ENCODE peak calls at places on chromosome 9, in ten cellular contexts. X is heart left ventricle, J is A549, D is GM12878, Z is HepG2, Y is upper lobe of left lung, L is HCT116, I is gastrocnemius medialis, O is K562, M is body of pancreas. B is an unnamed sample.

GRCh38 chr9:109117856-109118801 is 1.6 kb downstream of the TMEM245 start:
- ATAC-seq in X (peak; percentile 20), J (peak; percentile 52), D (peak; percentile 3), Z (peak; percentile 7), Y (no peak), L (no peak), I (peak; percentile 32), O (peak; percentile 54), M (peak; percentile 16), B (no peak)

GRCh38 chr9:347667-348292 is 133.1 kb downstream of the DOCK8 start:
- ATAC-seq in X (peak; percentile 59), J (peak; percentile 87), D (no peak), Z (peak; percentile 79), Y (peak; percentile 63), L (peak; percentile 85), I (peak; percentile 72), O (peak; percentile 78), M (peak; percentile 63), B (peak; percentile 65)

GRCh38 chr9:73204910-73205309 is 53.2 kb downstream of the ANXA1 start:
- ATAC-seq in X (no peak), J (no peak), D (no peak), Z (no peak), Y (no peak), L (no peak), I (no peak), O (no peak), M (no peak), B (no peak)

GRCh38 chr9:71295928-71296327 is 174.5 kb upstream of the TRPM3 start:
- ATAC-seq in X (no peak), J (no peak), D (no peak), Z (no peak), Y (no peak), L (no peak), I (no peak), O (no peak), M (no peak), B (no peak)

GRCh38 chr9:121107041-121107440 is 32.3 kb downstream of the CNTRL start:
- ATAC-seq in X (no peak), J (peak; percentile 82), D (peak; percentile 79), Z (peak; percentile 62), Y (no peak), L (peak; percentile 89), I (no peak), O (peak; percentile 92), M (no peak), B (no peak)

GRCh38 chr9:92071634-92072033 is 43.6 kb downstream of the SPTLC1 start:
- ATAC-seq in X (no peak), J (no peak), D (no peak), Z (no peak), Y (no peak), L (no peak), I (no peak), O (no peak), M (no peak), B (no peak)

GRCh38 chr9:134025606-134026541 is 593 bp downstream of the BRD3OS start:
- ATAC-seq in X (peak; percentile 9), J (peak; percentile 53), D (peak; percentile 70), Z (peak; percentile 69), Y (peak; percentile 12), L (peak; percentile 22), I (no peak), O (peak; percentile 61), M (peak; percentile 5), B (peak; percentile 6)

GRCh38 chr9:137556069-137556838 is 4.6 kb downstream of the MRPL41 start:
- ATAC-seq in X (peak; percentile 21), J (no peak), D (no peak), Z (no peak), Y (no peak), L (no peak), I (no peak), O (no peak), M (no peak), B (no peak)

DNA sequence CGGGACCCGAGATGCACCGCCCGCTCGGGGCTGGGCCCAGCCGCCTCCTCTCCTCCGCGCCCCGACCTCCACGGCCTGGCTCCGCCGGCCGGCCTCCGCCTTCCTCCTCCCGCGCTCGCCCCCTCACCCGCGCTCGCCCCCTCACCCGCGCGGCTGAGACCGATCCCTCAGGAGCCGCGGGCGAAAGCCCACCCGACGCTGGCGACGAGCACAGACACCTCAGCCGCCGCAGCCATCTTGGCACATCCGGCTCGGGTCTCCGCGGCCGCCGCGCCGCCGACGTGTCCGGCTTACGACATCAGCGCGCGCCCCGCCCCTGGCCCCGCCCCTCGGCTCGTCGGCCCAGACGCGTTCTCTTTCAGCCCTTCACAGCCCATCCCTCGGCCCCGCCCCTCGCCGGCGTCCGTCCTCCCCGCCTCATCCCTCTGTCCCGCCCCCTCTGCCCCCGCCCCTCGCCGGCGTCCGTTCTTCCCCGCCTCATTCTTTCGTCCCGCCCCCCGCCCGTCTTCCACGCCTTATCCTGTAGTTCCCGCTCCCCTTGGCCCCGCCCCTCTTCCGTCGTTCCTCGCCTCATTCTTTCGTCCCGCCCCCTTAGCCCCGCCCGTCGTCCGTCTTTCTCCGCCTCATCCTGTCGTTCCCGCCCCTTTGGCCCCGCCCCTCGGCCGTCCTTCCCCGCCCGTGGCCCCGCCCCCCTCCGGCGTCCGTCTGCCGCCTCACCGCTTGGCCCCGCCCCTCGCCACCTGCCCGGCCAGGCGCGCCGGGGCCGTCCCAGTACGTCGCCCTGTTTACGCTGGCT is at the start of gene SEC16A:
- ATAC-seq in X (peak; percentile 83), J (peak; percentile 62), D (peak; percentile 79), Z (peak; percentile 43), Y (peak; percentile 91), L (peak; percentile 67), I (peak; percentile 87), O (peak; percentile 83), M (peak; percentile 81), B (peak; percentile 83)
- TF ChIP-seq POLR2A in X (peak; percentile 82), J (peak; percentile 88), D (peak; percentile 97), Z (peak; percentile 82), Y (peak; percentile 93), L (no peak), I (peak; percentile 94), O (peak; percentile 83), M (peak; percentile 93), B (peak; percentile 94)

DNA sequence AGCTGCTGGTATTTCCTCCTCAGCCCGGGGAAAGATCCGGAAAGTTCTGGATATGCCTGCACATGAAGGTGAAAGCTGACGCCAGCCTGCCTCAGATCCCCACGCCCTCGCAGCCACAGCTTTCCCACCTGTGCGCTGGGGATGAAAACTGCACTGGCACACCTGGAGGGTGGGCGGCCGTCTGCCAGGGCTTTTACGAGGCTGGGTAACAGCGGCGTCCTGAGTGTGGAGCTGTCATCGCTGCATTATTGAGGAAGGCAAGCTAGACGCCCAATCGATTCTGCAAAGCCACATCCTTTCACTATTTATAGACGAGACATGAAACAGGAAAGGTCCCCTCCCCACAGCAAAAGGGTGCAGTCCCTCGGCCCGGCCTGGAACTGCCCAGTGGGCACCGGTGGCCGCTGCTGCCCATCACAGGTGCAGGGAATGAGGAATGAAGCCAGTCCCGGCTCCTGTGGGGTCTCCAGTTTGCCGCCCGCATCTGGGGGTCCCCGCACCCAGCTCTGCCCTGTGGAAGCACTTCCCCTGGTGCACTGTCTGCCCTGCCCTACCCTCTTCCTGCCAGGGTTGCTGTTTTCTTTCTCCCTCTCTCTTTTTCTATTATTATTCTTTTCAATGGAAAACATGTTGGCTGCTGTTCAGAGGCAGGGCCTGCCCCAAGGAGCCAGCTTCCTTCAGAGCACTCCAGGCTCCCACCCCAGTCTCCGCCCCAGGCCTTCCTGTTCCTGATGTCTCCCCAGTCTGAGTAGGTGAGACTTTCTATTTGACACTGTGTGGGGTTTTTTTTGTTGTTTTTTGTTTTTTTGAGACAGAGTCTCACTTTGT is 7.0 kb downstream of the NOTCH1 start:
- ATAC-seq in X (peak; percentile 55), J (no peak), D (peak; percentile 76), Z (no peak), Y (peak; percentile 34), L (no peak), I (peak; percentile 32), O (no peak), M (no peak), B (peak; percentile 40)
- TF ChIP-seq POLR2A in X (no peak), J (no peak), D (peak; percentile 19), Z (no peak), Y (no peak), L (no peak), I (no peak), O (no peak), M (no peak), B (no peak)

GRCh38 chr9:129465834-129466535 is 154.9 kb downstream of the C9orf50 start:
- ATAC-seq in X (no peak), J (no peak), D (no peak), Z (no peak), Y (no peak), L (peak; percentile 7), I (no peak), O (no peak), M (no peak), B (no peak)

GRCh38 chr9:129464972-129465833 is 155.7 kb downstream of the C9orf50 start:
- ATAC-seq in X (no peak), J (no peak), D (no peak), Z (no peak), Y (peak; percentile 9), L (peak; percentile 40), I (no peak), O (no peak), M (no peak), B (no peak)

GRCh38 chr9:129462360-129462759 is 158.5 kb downstream of the C9orf50 start:
- ATAC-seq in X (no peak), J (no peak), D (no peak), Z (no peak), Y (no peak), L (no peak), I (no peak), O (no peak), M (no peak), B (no peak)

GRCh38 chr9:129460323-129461261 is 160.3 kb downstream of the C9orf50 start:
- ATAC-seq in X (peak; percentile 90), J (peak; percentile 87), D (peak; percentile 91), Z (peak; percentile 82), Y (peak; percentile 96), L (peak; percentile 83), I (peak; percentile 93), O (peak; percentile 97), M (peak; percentile 95), B (peak; percentile 98)

DNA sequence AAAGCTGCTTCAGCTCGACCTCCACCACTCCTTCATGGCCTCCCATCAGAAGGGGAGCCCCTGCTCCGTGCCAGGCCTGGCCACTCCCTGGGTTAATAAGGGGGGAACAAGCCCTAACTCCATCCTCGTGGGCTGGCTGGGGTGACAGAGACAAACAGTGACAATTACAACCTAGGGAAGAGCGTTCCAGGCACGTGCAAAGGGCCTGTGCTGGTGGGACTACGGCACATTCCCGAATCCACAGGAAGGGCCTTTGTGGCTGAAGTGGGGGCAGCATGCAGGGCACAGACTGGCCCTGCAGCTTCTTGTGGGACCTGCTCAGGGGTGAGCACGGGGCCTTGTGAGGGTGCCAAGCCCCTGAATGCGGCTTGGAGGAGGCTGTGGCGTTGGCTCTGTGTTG is 157.4 kb downstream of the C9orf50 start:
- ATAC-seq in X (no peak), J (no peak), D (no peak), Z (no peak), Y (no peak), L (no peak), I (no peak), O (no peak), M (no peak), B (no peak)
- TF ChIP-seq POLR2A in X (no peak), J (no peak), D (no peak), Z (no peak), Y (no peak), L (no peak), I (no peak), O (no peak), M (no peak), B (no peak)

DNA sequence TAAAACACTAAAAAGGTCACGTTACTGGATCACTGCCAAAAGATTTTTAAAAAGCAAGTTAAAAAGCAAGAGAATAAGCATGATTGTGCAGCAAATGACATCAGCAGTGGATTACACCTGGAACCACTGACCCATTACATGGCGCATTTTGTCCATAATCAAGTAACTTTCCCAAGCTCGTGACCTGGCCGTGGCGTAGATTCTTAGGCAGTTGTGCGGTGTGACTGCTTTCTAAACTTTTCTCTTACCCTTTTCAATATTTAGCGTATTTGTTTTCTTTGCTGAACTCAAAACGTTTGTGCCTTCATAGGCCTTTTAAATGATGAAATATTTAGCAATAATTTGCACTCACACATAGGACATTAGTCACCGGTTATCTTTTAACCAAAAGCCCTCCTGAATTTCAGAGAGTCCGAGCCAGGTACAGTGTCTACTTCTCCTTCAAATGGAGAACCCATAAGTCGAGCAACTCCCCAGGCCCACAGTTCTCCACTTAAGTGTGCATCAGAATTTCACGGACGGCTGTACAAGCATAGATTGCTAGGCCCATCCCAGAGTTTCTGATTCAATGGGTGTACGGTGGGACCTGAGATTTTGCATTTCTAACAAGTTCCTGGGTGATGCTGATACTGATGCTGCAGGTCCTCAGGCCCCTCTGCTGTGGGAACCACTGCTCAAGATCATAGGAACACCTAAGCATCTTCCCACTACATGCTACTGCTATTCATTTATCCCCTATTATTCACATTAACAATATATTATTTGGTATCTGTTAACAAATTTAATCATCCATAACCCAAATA is 144.4 kb downstream of the GLIS3 start:
- ATAC-seq in X (no peak), J (peak; percentile 78), D (no peak), Z (no peak), Y (no peak), L (no peak), I (no peak), O (no peak), M (peak; percentile 18), B (no peak)
- TF ChIP-seq POLR2A in X (no peak), J (no peak), D (no peak), Z (no peak), Y (no peak), L (no peak), I (no peak), O (no peak), M (no peak), B (no peak)

B was measured in gastroesophageal sphincter.